ENCODE peak calls at places on chromosomes 16 and 17, in ten cellular contexts. Y is KG1; H is fibroblast of the conjunctiva; G is DMS53; T is fibroblast of the aortic adventitia; D is activated CD4-positive, alpha-beta memory T cell treated with anti-CD3 and anti-CD28 coated beads, Interleukin-2, amount 10 ng/mL, durations not matched to agents 7 days and 5 days; C is NCI-H1930; N is hippocampal formation; R is uterus; Z is WTC11. W is an unnamed sample.

GRCh38 chr16:12323007-12323699 is 346.6 kb downstream of the SNX29 start:
- DNase-seq in Y (no peak), H (no peak), G (no peak), T (no peak), D (peak; percentile 48), C (no peak), N (no peak), R (no peak), Z (no peak), W (no peak)

GRCh38 chr17:76697702-76698465 is 12.9 kb downstream of the MXRA7 start:
- DNase-seq in Y (no peak), H (no peak), G (peak; percentile 59), T (peak; percentile 79), D (no peak), C (no peak), N (no peak), R (no peak), Z (no peak), W (no peak)

GRCh38 chr16:70341600-70341999 is 5.1 kb upstream of the DDX19A start:
- DNase-seq in Y (no peak), H (no peak), G (peak; percentile 9), T (no peak), D (no peak), C (no peak), N (no peak), R (no peak), Z (no peak), W (no peak)

GRCh38 chr17:33049781-33050414 is 58.3 kb downstream of the SPACA3 start:
- DNase-seq in Y (peak; percentile 15), H (peak; percentile 21), G (peak; percentile 58), T (peak; percentile 60), D (peak; percentile 48), C (peak; percentile 43), N (no peak), R (peak; percentile 30), Z (peak; percentile 72), W (peak; percentile 23)

GRCh38 chr17:42760652-42761581 is at the start of gene RAMP2:
- DNase-seq in Y (no peak), H (no peak), G (peak; percentile 77), T (no peak), D (no peak), C (peak; percentile 28), N (no peak), R (no peak), Z (peak; percentile 51), W (no peak)

GRCh38 chr16:75559002-75559401 is 3.0 kb upstream of the TMEM231 start:
- DNase-seq in Y (no peak), H (no peak), G (no peak), T (no peak), D (no peak), C (no peak), N (no peak), R (no peak), Z (no peak), W (no peak)

GRCh38 chr17:64331946-64332493 is 58.6 kb downstream of the PECAM1 start:
- DNase-seq in Y (no peak), H (no peak), G (no peak), T (peak; percentile 47), D (no peak), C (no peak), N (no peak), R (peak; percentile 58), Z (no peak), W (no peak)

GRCh38 chr16:6656760-6657159 is 675.9 kb upstream of the RBFOX1 start:
- DNase-seq in Y (no peak), H (no peak), G (no peak), T (no peak), D (no peak), C (no peak), N (no peak), R (no peak), Z (no peak), W (no peak)

GRCh38 chr17:73138541-73139138 is 26.2 kb upstream of the SSTR2 start:
- DNase-seq in Y (no peak), H (no peak), G (no peak), T (no peak), D (no peak), C (peak; percentile 25), N (no peak), R (no peak), Z (no peak), W (no peak)

GRCh38 chr17:32222621-32223020 is 43.0 kb upstream of the RHBDL3 start:
- DNase-seq in Y (no peak), H (no peak), G (no peak), T (no peak), D (no peak), C (no peak), N (no peak), R (no peak), Z (no peak), W (no peak)

GRCh38 chr17:65346166-65346565 is 209.0 kb downstream of the RGS9 start:
- DNase-seq in Y (no peak), H (no peak), G (no peak), T (peak; percentile 15), D (no peak), C (no peak), N (peak; percentile 22), R (no peak), Z (no peak), W (no peak)

GRCh38 chr17:19386276-19386863 is 620 bp downstream of the MFAP4 start:
- DNase-seq in Y (no peak), H (peak; percentile 83), G (no peak), T (peak; percentile 79), D (no peak), C (no peak), N (no peak), R (peak; percentile 91), Z (no peak), W (no peak)

GRCh38 chr17:77675816-77676799 is 282.4 kb upstream of the TNRC6C start:
- DNase-seq in Y (no peak), H (no peak), G (no peak), T (peak; percentile 2), D (no peak), C (no peak), N (no peak), R (no peak), Z (no peak), W (no peak)

GRCh38 chr16:26649646-26650045 is 417.1 kb upstream of the C16orf82 start:
- DNase-seq in Y (no peak), H (no peak), G (no peak), T (no peak), D (no peak), C (no peak), N (no peak), R (no peak), Z (no peak), W (no peak)

GRCh38 chr16:89446136-89446974 is 44.0 kb downstream of the ANKRD11 start:
- DNase-seq in Y (no peak), H (no peak), G (no peak), T (no peak), D (peak; percentile 28), C (no peak), N (no peak), R (no peak), Z (no peak), W (no peak)

GRCh38 chr17:76725580-76726230 is 701 bp downstream of the JMJD6 start:
- DNase-seq in Y (peak; percentile 73), H (no peak), G (peak; percentile 77), T (peak; percentile 69), D (peak; percentile 81), C (no peak), N (no peak), R (peak; percentile 68), Z (peak; percentile 18), W (no peak)

GRCh38 chr16:66247516-66248089 is 118.9 kb upstream of the CDH5 start:
- DNase-seq in Y (no peak), H (no peak), G (no peak), T (peak; percentile 66), D (no peak), C (no peak), N (no peak), R (peak; percentile 73), Z (no peak), W (no peak)

GRCh38 chr17:39872700-39873099 is 4.7 kb downstream of the ZPBP2 start:
- DNase-seq in Y (no peak), H (peak; percentile 10), G (no peak), T (no peak), D (no peak), C (no peak), N (no peak), R (no peak), Z (no peak), W (no peak)

GRCh38 chr17:66393038-66393437 is 90.6 kb downstream of the PRKCA start:
- DNase-seq in Y (no peak), H (no peak), G (no peak), T (no peak), D (no peak), C (no peak), N (no peak), R (no peak), Z (no peak), W (no peak)

GRCh38 chr16:31258366-31258765 is 1.4 kb upstream of the ITGAM start:
- DNase-seq in Y (no peak), H (no peak), G (no peak), T (no peak), D (no peak), C (no peak), N (no peak), R (no peak), Z (no peak), W (no peak)

GRCh38 chr16:1057252-1057932 is 15.2 kb upstream of the SSTR5 start:
- DNase-seq in Y (no peak), H (no peak), G (no peak), T (peak; percentile 4), D (peak; percentile 50), C (no peak), N (no peak), R (no peak), Z (peak; percentile 81), W (no peak)

GRCh38 chr16:87550510-87550961 is 51.8 kb upstream of the JPH3 start:
- DNase-seq in Y (no peak), H (no peak), G (peak; percentile 30), T (no peak), D (peak; percentile 62), C (no peak), N (peak; percentile 11), R (no peak), Z (peak; percentile 79), W (no peak)

GRCh38 chr17:73750975-73751374 is 106.7 kb upstream of the SDK2 start:
- DNase-seq in Y (no peak), H (no peak), G (no peak), T (no peak), D (no peak), C (no peak), N (no peak), R (no peak), Z (no peak), W (no peak)

GRCh38 chr16:1354815-1355214 is 3.1 kb downstream of the GNPTG start:
- DNase-seq in Y (no peak), H (no peak), G (no peak), T (no peak), D (no peak), C (no peak), N (no peak), R (no peak), Z (no peak), W (no peak)

GRCh38 chr16:29761882-29762281 is 16.1 kb upstream of the C16orf54 start:
- DNase-seq in Y (no peak), H (no peak), G (no peak), T (no peak), D (no peak), C (no peak), N (no peak), R (no peak), Z (no peak), W (no peak)

GRCh38 chr17:30220414-30220813 is 15.1 kb downstream of the SLC6A4 start:
- DNase-seq in Y (no peak), H (no peak), G (no peak), T (no peak), D (no peak), C (no peak), N (no peak), R (no peak), Z (no peak), W (no peak)

GRCh38 chr17:3693829-3694231 is 2.1 kb downstream of the P2RX5 start:
- DNase-seq in Y (no peak), H (no peak), G (no peak), T (no peak), D (peak; percentile 70), C (no peak), N (no peak), R (no peak), Z (no peak), W (no peak)

GRCh38 chr16:14682121-14682520 is 12.0 kb downstream of the PLA2G10 start:
- DNase-seq in Y (no peak), H (no peak), G (no peak), T (no peak), D (no peak), C (no peak), N (no peak), R (no peak), Z (no peak), W (no peak)

W was measured in iPS DF 19.7.